ENCODE peak calls at places on chromosome 9, in six cellular contexts. F is A549, V is H1, I is SK-N-SH, D is GM12878, Q is K562. U is an unnamed sample.

GRCh38 chr9:27276182-27277030 is 20.5 kb downstream of the EQTN start:
- DNase-seq in V (no peak), F (peak), D (no peak), Q (peak), I (peak), U (peak)

GRCh38 chr9:96299823-96300222 is 2.2 kb downstream of the HSD17B3 start:
- DNase-seq in I (no peak), V (no peak), F (no peak), D (no peak), Q (no peak), U (no peak)

GRCh38 chr9:90034071-90034470 is 429.3 kb downstream of the GADD45G start:
- DNase-seq in Q (no peak), F (no peak), I (no peak), D (no peak), V (no peak), U (no peak)

GRCh38 chr9:81519816-81520215 is 169.5 kb downstream of the TLE1 start:
- DNase-seq in I (no peak), D (no peak), V (no peak), Q (no peak), F (no peak), U (no peak)

GRCh38 chr9:110875275-110875674 is 163.0 kb downstream of the LPAR1 start:
- DNase-seq in F (no peak), V (peak), D (peak), I (no peak), Q (no peak), U (no peak)

GRCh38 chr9:96139592-96140251 is 162.3 kb downstream of the HSD17B3 start:
- DNase-seq in Q (no peak), I (peak), D (no peak), F (peak), V (no peak), U (no peak)

GRCh38 chr9:17810728-17811634 is 232.1 kb downstream of the SH3GL2 start:
- DNase-seq in F (peak), V (no peak), I (peak), D (no peak), Q (peak), U (peak)

GRCh38 chr9:111301195-111301594 is 28.8 kb downstream of the OR2K2 start:
- DNase-seq in D (no peak), V (no peak), I (no peak), Q (no peak), F (peak), U (no peak)

GRCh38 chr9:111815200-111816070 is 20.7 kb upstream of the SHOC1 start:
- DNase-seq in Q (no peak), D (no peak), V (no peak), I (no peak), F (no peak), U (no peak)

GRCh38 chr9:86822414-86822813 is 124.9 kb downstream of the GAS1 start:
- DNase-seq in F (no peak), Q (no peak), D (no peak), I (no peak), V (no peak), U (no peak)

GRCh38 chr9:105233836-105234235 is 10.6 kb upstream of the SLC44A1 start:
- DNase-seq in F (no peak), D (no peak), Q (no peak), I (no peak), V (no peak), U (no peak)

GRCh38 chr9:98944130-98945074 is 695 bp downstream of the COL15A1 start:
- DNase-seq in F (peak), Q (no peak), V (peak), I (peak), D (no peak), U (no peak)

GRCh38 chr9:92632641-92633040 is 37.3 kb downstream of the IPPK start:
- DNase-seq in Q (no peak), D (no peak), I (no peak), F (no peak), V (no peak), U (no peak)

GRCh38 chr9:95749493-95749892 is 126.0 kb upstream of the ERCC6L2 start:
- DNase-seq in F (no peak), V (no peak), I (no peak), D (no peak), Q (no peak), U (no peak)

GRCh38 chr9:101480386-101480785 is 44.8 kb upstream of the ALDOB start:
- DNase-seq in D (no peak), F (no peak), V (no peak), I (no peak), Q (no peak), U (no peak)

GRCh38 chr9:122791872-122792669 is 3.3 kb downstream of the OR5C1 start:
- DNase-seq in F (no peak), I (no peak), Q (no peak), D (no peak), V (no peak), U (no peak)
- TF ChIP-seq CHD2 in F (no peak), I (no peak), Q (no peak), D (no peak), V (no peak), U (no peak)

GRCh38 chr9:127021664-127022337 is 100.6 kb downstream of the ANGPTL2 start:
- DNase-seq in Q (peak), V (no peak), I (peak), D (no peak), F (no peak), U (no peak)

GRCh38 chr9:127015926-127016512 is 101.4 kb downstream of the RALGPS1 start:
- DNase-seq in V (no peak), Q (no peak), I (no peak), D (no peak), F (no peak), U (no peak)

GRCh38 chr9:127020036-127020435 is 102.4 kb downstream of the ANGPTL2 start:
- DNase-seq in Q (no peak), D (no peak), F (no peak), I (no peak), V (no peak), U (no peak)

GRCh38 chr9:127020526-127021078 is 101.8 kb downstream of the ANGPTL2 start:
- DNase-seq in D (no peak), Q (no peak), V (no peak), F (no peak), I (no peak), U (no peak)

DNA sequence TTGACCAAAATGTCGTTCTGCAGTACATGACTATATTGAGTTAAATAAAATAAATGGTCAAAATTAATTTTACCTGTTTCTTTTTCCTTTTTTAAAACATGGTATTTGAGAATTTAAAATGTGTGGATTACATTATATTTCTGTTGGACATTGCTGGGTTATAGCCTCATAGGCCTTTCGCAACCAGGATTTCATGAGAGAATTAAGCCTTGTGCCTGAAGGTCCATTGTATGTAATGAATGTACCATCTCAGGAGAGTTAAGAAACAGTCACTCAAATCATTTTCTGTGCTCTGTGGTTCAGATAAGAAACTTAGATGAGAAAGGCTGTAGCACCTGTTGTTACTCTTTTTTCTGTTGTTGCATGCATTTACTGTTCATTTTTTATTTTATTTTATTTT is 103.5 kb downstream of the ANGPTL2 start:
- DNase-seq in F (no peak), I (no peak), V (no peak), D (no peak), Q (no peak), U (no peak)
- TF ChIP-seq USF2 in F (no peak), I (no peak), V (no peak), D (no peak), Q (no peak), U (no peak)

GRCh38 chr9:126663661-126664072 is 49.9 kb downstream of the LMX1B start:
- DNase-seq in D (no peak), V (no peak), Q (no peak), I (no peak), F (no peak), U (no peak)
- TF ChIP-seq CHD2 in D (no peak), V (no peak), Q (no peak), I (no peak), F (no peak), U (no peak)

GRCh38 chr9:100066539-100066938 is 32.3 kb downstream of the ERP44 start:
- DNase-seq in D (peak), I (no peak), V (no peak), Q (no peak), F (no peak), U (no peak)
- TF ChIP-seq USF2 in D (no peak), I (no peak), V (no peak), Q (no peak), F (no peak), U (no peak)

GRCh38 chr9:79610019-79610760 is 38.4 kb downstream of the TLE4 start:
- DNase-seq in I (peak), D (no peak), F (no peak), V (no peak), Q (no peak), U (no peak)

GRCh38 chr9:79613145-79613544 is 41.4 kb downstream of the TLE4 start:
- DNase-seq in V (no peak), Q (no peak), F (no peak), D (no peak), I (no peak), U (no peak)

GRCh38 chr9:79604921-79605562 is 33.3 kb downstream of the TLE4 start:
- DNase-seq in F (no peak), D (no peak), Q (no peak), I (no peak), V (no peak), U (no peak)

GRCh38 chr9:79611091-79611614 is 39.4 kb downstream of the TLE4 start:
- DNase-seq in I (no peak), Q (peak), D (no peak), V (no peak), F (no peak), U (no peak)

GRCh38 chr9:79609468-79610018 is 37.8 kb downstream of the TLE4 start:
- DNase-seq in Q (no peak), V (no peak), F (no peak), I (peak), D (no peak), U (no peak)
- TF ChIP-seq CHD2 in Q (no peak), V (no peak), F (no peak), I (no peak), D (no peak), U (no peak)

DNA sequence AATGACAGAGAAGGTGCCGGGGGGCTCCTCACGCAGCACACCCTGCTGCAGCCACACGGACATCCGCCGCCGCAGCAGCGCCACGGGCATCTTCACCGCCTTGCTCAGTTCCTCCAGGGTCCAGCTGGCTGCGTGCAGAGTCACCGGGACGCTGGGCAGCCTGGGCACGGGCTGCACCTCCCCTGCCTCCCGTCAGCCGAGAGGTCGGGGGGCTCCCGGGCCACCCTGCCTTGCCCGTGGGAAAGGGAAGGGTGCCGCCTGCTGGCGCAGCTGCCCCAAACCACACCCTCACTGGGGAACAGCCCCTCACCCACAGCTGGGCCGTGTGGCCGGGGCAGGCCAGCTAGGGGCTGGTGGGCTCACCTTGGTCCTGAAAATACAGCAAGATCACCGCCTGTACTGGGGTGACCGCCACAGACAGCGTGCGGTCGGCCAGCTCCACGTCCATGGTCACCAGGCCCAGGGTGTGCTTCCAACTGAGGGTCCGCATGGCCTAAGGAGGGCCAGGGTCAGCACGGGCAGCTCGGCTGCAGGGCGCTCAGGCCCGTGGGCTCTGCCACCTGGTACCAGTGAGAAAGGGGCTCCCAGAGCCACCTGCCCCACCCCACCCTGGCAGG is 3.6 kb upstream of the TMEM210 start:
- DNase-seq in Q (no peak), I (no peak), F (no peak), D (no peak), V (peak), U (no peak)
- TF ChIP-seq USF2 in Q (no peak), I (no peak), F (no peak), D (no peak), V (no peak), U (no peak)

GRCh38 chr9:113540466-113540865 is 76.9 kb downstream of the RGS3 start:
- DNase-seq in I (no peak), F (no peak), V (no peak), D (no peak), Q (no peak), U (no peak)

GRCh38 chr9:113542016-113542415 is 78.5 kb downstream of the RGS3 start:
- DNase-seq in D (no peak), I (no peak), F (no peak), Q (no peak), V (no peak), U (no peak)

GRCh38 chr9:113543286-113544000 is 79.9 kb downstream of the RGS3 start:
- DNase-seq in D (no peak), Q (no peak), I (no peak), V (no peak), F (no peak), U (no peak)

GRCh38 chr9:113542741-113543140 is 79.2 kb downstream of the RGS3 start:
- DNase-seq in V (no peak), Q (peak), F (no peak), D (no peak), I (no peak), U (no peak)

GRCh38 chr9:113541019-113541900 is 77.7 kb downstream of the RGS3 start:
- DNase-seq in I (peak), V (peak), Q (peak), F (peak), D (no peak), U (peak)
- TF ChIP-seq CHD2 in I (no peak), V (no peak), Q (no peak), F (no peak), D (no peak), U (no peak)

GRCh38 chr9:134326754-134327526 is 685 bp downstream of the RXRA start:
- DNase-seq in Q (peak), D (no peak), F (peak), I (peak), V (no peak), U (no peak)
- TF ChIP-seq USF2 in Q (no peak), D (no peak), F (no peak), I (no peak), V (no peak), U (no peak)

GRCh38 chr9:35350212-35350611 is 139.7 kb upstream of the RUSC2 start:
- DNase-seq in F (no peak), V (no peak), Q (no peak), D (no peak), I (no peak), U (no peak)
- TF ChIP-seq CHD2 in F (no peak), V (no peak), Q (no peak), D (no peak), I (no peak), U (no peak)

U was measured in HepG2.